ENCODE peak calls at places on chromosomes 1 and 21, in six cellular contexts. O, E, U, L, I and D are unnamed samples.

GRCh38 chr1:201048521-201048920 is 25.0 kb upstream of the KIF21B start:
- DNase-seq in O (no peak), E (no peak), U (no peak), L (no peak), I (no peak), D (no peak)

GRCh38 chr1:10687782-10688408 is 108.6 kb downstream of the CASZ1 start:
- DNase-seq in O (no peak), E (no peak), U (no peak), L (no peak), I (no peak), D (no peak)

GRCh38 chr21:45313015-45313414 is 25.3 kb upstream of the POFUT2 start:
- DNase-seq in O (no peak), E (no peak), U (no peak), L (peak; percentile 55), I (no peak), D (no peak)

GRCh38 chr1:47527653-47528272 is 89.9 kb downstream of the FOXD2 start:
- DNase-seq in O (peak; percentile 27), E (peak; percentile 42), U (no peak), L (no peak), I (no peak), D (peak; percentile 84)

GRCh38 chr1:96756789-96757188 is 35.2 kb downstream of the PTBP2 start:
- DNase-seq in O (peak; percentile 3), E (no peak), U (no peak), L (no peak), I (no peak), D (no peak)

GRCh38 chr1:60065199-60065598 is 8.4 kb downstream of the C1orf87 start:
- DNase-seq in O (no peak), E (no peak), U (no peak), L (no peak), I (no peak), D (no peak)

GRCh38 chr21:42537106-42537742 is 23.6 kb downstream of the SLC37A1 start:
- DNase-seq in O (peak; percentile 14), E (no peak), U (no peak), L (peak; percentile 14), I (no peak), D (no peak)

GRCh38 chr1:232599178-232600041 is 30.5 kb downstream of the SIPA1L2 start:
- DNase-seq in O (no peak), E (no peak), U (no peak), L (no peak), I (no peak), D (no peak)

GRCh38 chr1:84146375-84147032 is 2.4 kb downstream of the PRKACB start:
- DNase-seq in O (peak; percentile 46), E (no peak), U (no peak), L (no peak), I (no peak), D (no peak)